ENCODE peak calls at places on chromosomes 2 and 18, in seven cellular contexts. N is SK-MEL-5; M is HEK293T; T is NCI-H345; C is OCI-LY7; X is activated CD4-positive, alpha-beta T cell treated with anti-CD3 and anti-CD28 coated beads for 24 hours; R is amygdala. U is an unnamed sample.

GRCh38 chr2:27369471-27370025 is 590 bp downstream of the EIF2B4 start:
- DNase-seq in C (no peak), T (peak), R (peak), M (peak), X (no peak), N (peak), U (peak)

GRCh38 chr2:215830313-215830712 is 183.0 kb downstream of the MREG start:
- DNase-seq in M (no peak), R (no peak), C (no peak), T (no peak), N (no peak), X (no peak), U (no peak)

GRCh38 chr2:74816540-74817331 is 17.2 kb upstream of the HK2 start:
- DNase-seq in N (no peak), X (no peak), C (no peak), T (peak), M (no peak), R (no peak), U (peak)

GRCh38 chr2:26864226-26864625 is 16.3 kb downstream of the DPYSL5 start:
- DNase-seq in C (no peak), X (no peak), M (no peak), T (peak), N (no peak), R (no peak), U (no peak)

GRCh38 chr18:70195852-70196434 is 9.5 kb downstream of the RTTN start:
- DNase-seq in N (peak), R (no peak), C (peak), T (peak), M (peak), X (no peak), U (peak)

GRCh38 chr18:22489694-22490093 is 72.0 kb upstream of the CTAGE1 start:
- DNase-seq in R (no peak), X (no peak), N (no peak), T (no peak), M (no peak), C (no peak), U (no peak)

GRCh38 chr18:12768622-12769021 is 65.8 kb downstream of the PSMG2 start:
- DNase-seq in T (no peak), N (no peak), R (no peak), X (no peak), C (no peak), M (no peak), U (no peak)

GRCh38 chr2:263774-264492 is at the start of gene SH3YL1:
- DNase-seq in M (no peak), X (peak), N (no peak), T (peak), R (no peak), C (no peak), U (no peak)

GRCh38 chr2:126803422-126803775 is 95.3 kb upstream of the TEX51 start:
- DNase-seq in T (no peak), N (no peak), M (no peak), R (no peak), X (no peak), C (no peak), U (no peak)

GRCh38 chr18:59704146-59704545 is 6.9 kb upstream of the CCBE1 start:
- DNase-seq in R (no peak), C (no peak), N (no peak), X (no peak), M (no peak), T (no peak), U (no peak)

GRCh38 chr2:70717431-70718038 is 50.5 kb downstream of the ADD2 start:
- DNase-seq in X (no peak), N (no peak), R (no peak), T (no peak), C (no peak), M (no peak), U (no peak)

GRCh38 chr2:36459725-36460137 is 104.2 kb downstream of the CRIM1 start:
- DNase-seq in X (no peak), C (no peak), R (no peak), T (peak), N (peak), M (peak), U (peak)

GRCh38 chr2:86283461-86284030 is 53.9 kb downstream of the REEP1 start:
- DNase-seq in C (no peak), M (no peak), N (no peak), T (no peak), R (no peak), X (no peak), U (no peak)

GRCh38 chr2:54649191-54649590 is 74.3 kb upstream of the EML6 start:
- DNase-seq in X (no peak), M (no peak), T (no peak), R (no peak), N (no peak), C (no peak), U (no peak)

GRCh38 chr2:200306969-200307811 is 697 bp downstream of the SPATS2L start:
- DNase-seq in M (peak), T (peak), X (no peak), C (peak), R (peak), N (peak), U (peak)

GRCh38 chr2:9656270-9656766 is 25.5 kb upstream of the YWHAQ start:
- DNase-seq in M (no peak), X (peak), N (no peak), R (no peak), C (no peak), T (no peak), U (no peak)

GRCh38 chr2:20481798-20482405 is 35.0 kb downstream of the RHOB start:
- DNase-seq in M (no peak), R (no peak), N (no peak), X (no peak), C (no peak), T (no peak), U (no peak)

GRCh38 chr18:8167673-8168072 is 441.6 kb upstream of the RAB12 start:
- DNase-seq in C (no peak), R (no peak), X (no peak), M (no peak), T (no peak), N (no peak), U (no peak)

GRCh38 chr2:180010701-180011100 is 3.6 kb upstream of the CWC22 start:
- DNase-seq in X (no peak), T (no peak), C (peak), M (no peak), N (no peak), R (no peak), U (no peak)

GRCh38 chr2:206028101-206028500 is 57.9 kb downstream of the INO80D start:
- DNase-seq in C (no peak), X (no peak), T (no peak), N (no peak), R (no peak), M (no peak), U (no peak)

GRCh38 chr2:172865422-172865821 is 129.8 kb downstream of the RAPGEF4 start:
- DNase-seq in X (no peak), R (no peak), T (no peak), M (no peak), C (no peak), N (peak), U (no peak)

GRCh38 chr2:29518010-29518409 is 402.8 kb downstream of the CLIP4 start:
- DNase-seq in R (no peak), M (no peak), C (no peak), N (no peak), T (no peak), X (no peak), U (no peak)

GRCh38 chr2:106270471-106270891 is 76.4 kb upstream of the UXS1 start:
- DNase-seq in M (no peak), X (no peak), T (no peak), C (no peak), N (no peak), R (no peak), U (no peak)

GRCh38 chr2:207746131-207746530 is 23.6 kb downstream of the FZD5 start:
- DNase-seq in T (peak), C (peak), N (peak), R (peak), X (no peak), M (peak), U (peak)

GRCh38 chr2:192886636-192887035 is 691.9 kb upstream of the TMEFF2 start:
- DNase-seq in C (no peak), X (no peak), N (no peak), T (no peak), R (no peak), M (no peak), U (peak)

GRCh38 chr2:27915874-27916273 is 25.3 kb downstream of the BABAM2 start:
- DNase-seq in T (no peak), X (no peak), M (no peak), N (no peak), C (no peak), R (no peak), U (no peak)

GRCh38 chr2:96771792-96772618 is 11.3 kb downstream of the CNNM4 start:
- DNase-seq in M (no peak), N (no peak), T (no peak), R (no peak), X (no peak), C (peak), U (no peak)

GRCh38 chr2:74849228-74849892 is 15.4 kb downstream of the HK2 start:
- DNase-seq in N (peak), X (no peak), M (no peak), R (no peak), C (peak), T (no peak), U (no peak)

GRCh38 chr2:107002735-107003134 is 116.8 kb upstream of the ST6GAL2 start:
- DNase-seq in M (no peak), C (no peak), N (no peak), X (no peak), R (no peak), T (no peak), U (no peak)

GRCh38 chr2:159680692-159681091 is 31.6 kb upstream of the MARCHF7 start:
- DNase-seq in M (no peak), R (no peak), C (no peak), N (no peak), T (no peak), X (no peak), U (no peak)

GRCh38 chr18:22796069-22796468 is 137.1 kb upstream of the RBBP8 start:
- DNase-seq in R (no peak), C (no peak), N (no peak), X (no peak), T (no peak), M (no peak), U (no peak)

GRCh38 chr2:79860233-79861058 is 347.6 kb downstream of the CTNNA2 start:
- DNase-seq in T (peak), M (peak), C (peak), R (no peak), N (peak), X (no peak), U (no peak)

GRCh38 chr2:117820444-117820843 is 6.0 kb downstream of the DDX18 start:
- DNase-seq in C (no peak), T (no peak), N (no peak), X (no peak), M (no peak), R (no peak), U (no peak)

U was measured in NCI-H146.